ENCODE peak calls at places on chromosomes 5 and 9, in seven cellular contexts. One of them, this sample, is unnamed.

GRCh38 chr9:127336708-127337352 is 60.1 kb upstream of the SLC2A8 start:
- DNase-seq in fibroblast of lung: peak; percentile 94
- DNase-seq in HepG2: peak; percentile 16
- DNase-seq in neural progenitor cell: no peak
- DNase-seq in PC-3: peak; percentile 96
- DNase-seq in GM23338: no peak
- DNase-seq in HCT116: peak; percentile 69
- DNase-seq in this sample: peak; percentile 95

GRCh38 chr9:33131505-33132248 is 35.5 kb downstream of the B4GALT1 start:
- DNase-seq in HepG2: peak; percentile 34
- DNase-seq in PC-3: no peak
- DNase-seq in HCT116: no peak
- DNase-seq in GM23338: no peak
- DNase-seq in neural progenitor cell: no peak
- DNase-seq in fibroblast of lung: no peak
- DNase-seq in this sample: no peak

GRCh38 chr9:36119476-36119875 is 17.1 kb upstream of the GLIPR2 start:
- DNase-seq in fibroblast of lung: no peak
- DNase-seq in HCT116: no peak
- DNase-seq in GM23338: no peak
- DNase-seq in HepG2: no peak
- DNase-seq in PC-3: peak; percentile 20
- DNase-seq in neural progenitor cell: no peak
- DNase-seq in this sample: no peak

GRCh38 chr9:16787724-16788123 is 82.7 kb downstream of the BNC2 start:
- DNase-seq in HCT116: no peak
- DNase-seq in HepG2: no peak
- DNase-seq in neural progenitor cell: no peak
- DNase-seq in PC-3: peak; percentile 33
- DNase-seq in GM23338: no peak
- DNase-seq in fibroblast of lung: peak; percentile 64
- DNase-seq in this sample: no peak

GRCh38 chr9:35470894-35471293 is 19.0 kb upstream of the RUSC2 start:
- DNase-seq in fibroblast of lung: peak; percentile 39
- DNase-seq in neural progenitor cell: no peak
- DNase-seq in GM23338: no peak
- DNase-seq in HepG2: no peak
- DNase-seq in HCT116: no peak
- DNase-seq in PC-3: peak; percentile 86
- DNase-seq in this sample: no peak

GRCh38 chr9:72557549-72557948 is 36.1 kb downstream of the TMC1 start:
- DNase-seq in PC-3: peak; percentile 94
- DNase-seq in neural progenitor cell: no peak
- DNase-seq in HepG2: peak; percentile 59
- DNase-seq in GM23338: peak; percentile 2
- DNase-seq in HCT116: peak; percentile 94
- DNase-seq in fibroblast of lung: peak; percentile 94
- DNase-seq in this sample: peak; percentile 77

GRCh38 chr5:57862471-57863282 is 380.1 kb upstream of the ACTBL2 start:
- DNase-seq in PC-3: peak; percentile 83
- DNase-seq in fibroblast of lung: peak; percentile 98
- DNase-seq in GM23338: no peak
- DNase-seq in neural progenitor cell: no peak
- DNase-seq in HepG2: no peak
- DNase-seq in HCT116: no peak
- DNase-seq in this sample: peak; percentile 97

GRCh38 chr5:96927008-96927407 is 8.9 kb upstream of the LNPEP start:
- DNase-seq in GM23338: no peak
- DNase-seq in HepG2: no peak
- DNase-seq in HCT116: no peak
- DNase-seq in fibroblast of lung: no peak
- DNase-seq in PC-3: no peak
- DNase-seq in neural progenitor cell: no peak
- DNase-seq in this sample: no peak

GRCh38 chr9:105147095-105147871 is 97.2 kb upstream of the SLC44A1 start:
- DNase-seq in PC-3: no peak
- DNase-seq in GM23338: no peak
- DNase-seq in HepG2: no peak
- DNase-seq in HCT116: no peak
- DNase-seq in neural progenitor cell: no peak
- DNase-seq in fibroblast of lung: no peak
- DNase-seq in this sample: no peak

GRCh38 chr5:177491429-177491945 is 5.9 kb downstream of the PDLIM7 start:
- DNase-seq in PC-3: peak; percentile 38
- DNase-seq in neural progenitor cell: peak; percentile 95
- DNase-seq in HepG2: peak; percentile 65
- DNase-seq in HCT116: no peak
- DNase-seq in fibroblast of lung: peak; percentile 53
- DNase-seq in GM23338: peak; percentile 94
- DNase-seq in this sample: no peak

GRCh38 chr5:73274870-73275756 is 102.1 kb downstream of the TMEM174 start:
- DNase-seq in neural progenitor cell: no peak
- DNase-seq in GM23338: no peak
- DNase-seq in fibroblast of lung: peak; percentile 36
- DNase-seq in PC-3: no peak
- DNase-seq in HepG2: no peak
- DNase-seq in HCT116: no peak
- DNase-seq in this sample: no peak

GRCh38 chr5:127358274-127358673 is 67.7 kb downstream of the MEGF10 start:
- DNase-seq in fibroblast of lung: peak; percentile 45
- DNase-seq in neural progenitor cell: no peak
- DNase-seq in HepG2: no peak
- DNase-seq in PC-3: no peak
- DNase-seq in GM23338: no peak
- DNase-seq in HCT116: no peak
- DNase-seq in this sample: no peak

GRCh38 chr5:131672791-131673190 is 37.8 kb upstream of the RAPGEF6 start:
- DNase-seq in fibroblast of lung: peak; percentile 20
- DNase-seq in neural progenitor cell: no peak
- DNase-seq in HepG2: no peak
- DNase-seq in HCT116: no peak
- DNase-seq in GM23338: no peak
- DNase-seq in PC-3: no peak
- DNase-seq in this sample: no peak

GRCh38 chr5:138336952-138337684 is 948 bp upstream of the FAM53C start:
- DNase-seq in PC-3: no peak
- DNase-seq in neural progenitor cell: no peak
- DNase-seq in HCT116: peak; percentile 81
- DNase-seq in fibroblast of lung: peak; percentile 75
- DNase-seq in GM23338: peak; percentile 90
- DNase-seq in HepG2: no peak
- DNase-seq in this sample: no peak

GRCh38 chr5:125311743-125312142 is 565.3 kb upstream of the ZNF608 start:
- DNase-seq in neural progenitor cell: no peak
- DNase-seq in GM23338: no peak
- DNase-seq in PC-3: peak; percentile 86
- DNase-seq in HCT116: no peak
- DNase-seq in HepG2: no peak
- DNase-seq in fibroblast of lung: peak; percentile 95
- DNase-seq in this sample: peak; percentile 64

GRCh38 chr5:170267431-170268152 is 30.0 kb downstream of the LCP2 start:
- DNase-seq in PC-3: peak; percentile 65
- DNase-seq in HCT116: peak; percentile 37
- DNase-seq in HepG2: peak; percentile 28
- DNase-seq in neural progenitor cell: peak; percentile 82
- DNase-seq in fibroblast of lung: peak; percentile 53
- DNase-seq in GM23338: peak; percentile 93
- DNase-seq in this sample: peak; percentile 45

GRCh38 chr5:170182461-170182860 is 50.3 kb upstream of the C5orf58 start:
- DNase-seq in PC-3: no peak
- DNase-seq in neural progenitor cell: peak; percentile 34
- DNase-seq in HepG2: no peak
- DNase-seq in GM23338: no peak
- DNase-seq in HCT116: no peak
- DNase-seq in fibroblast of lung: no peak
- DNase-seq in this sample: no peak

GRCh38 chr5:119271758-119272730 is 83.8 kb upstream of the TNFAIP8 start:
- DNase-seq in fibroblast of lung: no peak
- DNase-seq in HepG2: no peak
- DNase-seq in HCT116: no peak
- DNase-seq in GM23338: no peak
- DNase-seq in PC-3: peak; percentile 62
- DNase-seq in neural progenitor cell: no peak
- DNase-seq in this sample: no peak

GRCh38 chr5:119269061-119269579 is 86.7 kb upstream of the TNFAIP8 start:
- DNase-seq in neural progenitor cell: peak; percentile 58
- DNase-seq in GM23338: peak; percentile 68
- DNase-seq in HCT116: peak; percentile 7
- DNase-seq in fibroblast of lung: peak; percentile 42
- DNase-seq in PC-3: peak; percentile 38
- DNase-seq in HepG2: peak; percentile 10
- DNase-seq in this sample: peak; percentile 62

GRCh38 chr5:119273391-119273839 is 82.4 kb upstream of the TNFAIP8 start:
- DNase-seq in HCT116: no peak
- DNase-seq in fibroblast of lung: no peak
- DNase-seq in GM23338: no peak
- DNase-seq in PC-3: no peak
- DNase-seq in neural progenitor cell: no peak
- DNase-seq in HepG2: no peak
- DNase-seq in this sample: no peak

GRCh38 chr5:119270121-119270565 is 85.7 kb upstream of the TNFAIP8 start:
- DNase-seq in GM23338: no peak
- DNase-seq in HCT116: no peak
- DNase-seq in PC-3: no peak
- DNase-seq in fibroblast of lung: no peak
- DNase-seq in HepG2: no peak
- DNase-seq in neural progenitor cell: no peak
- DNase-seq in this sample: no peak

DNA sequence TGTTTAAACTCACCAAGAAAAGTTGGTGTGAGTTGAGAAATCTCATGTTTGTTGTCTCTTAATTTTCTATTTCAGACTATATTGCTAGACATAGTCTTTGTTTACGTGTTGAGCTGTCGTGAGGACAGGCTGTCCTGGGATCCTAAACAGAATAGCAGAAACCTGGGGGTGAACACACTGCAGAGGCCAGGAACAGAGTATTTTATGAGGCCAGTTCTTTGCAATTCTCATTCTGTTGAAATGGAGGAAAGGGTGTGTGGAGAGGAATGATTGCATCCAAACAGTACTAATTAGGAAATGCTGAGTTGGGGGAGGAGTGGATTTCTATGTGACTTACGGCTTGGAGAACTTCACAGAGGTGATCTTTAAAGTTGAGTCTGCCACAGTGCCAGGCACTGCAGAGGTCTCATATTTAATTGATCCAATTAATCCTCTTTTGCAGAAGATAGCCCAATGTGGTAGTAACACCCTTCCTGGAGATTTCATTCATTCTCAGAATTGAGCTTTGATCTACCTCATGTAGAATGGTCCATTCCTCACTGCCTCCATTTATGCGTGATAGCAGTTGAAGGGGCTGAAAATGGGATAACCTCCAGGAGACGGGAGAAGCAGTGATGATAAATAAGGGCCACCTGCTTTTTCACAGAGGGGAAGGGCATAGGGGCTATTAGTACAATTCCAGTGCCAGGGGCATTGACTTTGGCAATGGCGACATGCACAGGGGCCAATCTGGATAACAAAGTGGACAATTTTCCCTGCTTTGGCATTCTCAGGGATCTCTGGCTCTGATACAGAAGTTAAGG is 84.7 kb upstream of the TNFAIP8 start:
- DNase-seq in GM23338: no peak
- DNase-seq in neural progenitor cell: no peak
- DNase-seq in HCT116: no peak
- DNase-seq in HepG2: no peak
- DNase-seq in PC-3: no peak
- DNase-seq in fibroblast of lung: no peak
- DNase-seq in this sample: no peak
- H3K4me2 ChIP-seq in GM23338: no peak overlapping the region
- H3K4me2 ChIP-seq in neural progenitor cell: no peak overlapping the region
- H3K4me2 ChIP-seq in HCT116: no peak overlapping the region
- H3K4me2 ChIP-seq in HepG2: no peak overlapping the region
- H3K4me2 ChIP-seq in PC-3: peak overlapping the region; percentile 95
- H3K4me2 ChIP-seq in fibroblast of lung: no peak overlapping the region
- H3K4me2 ChIP-seq in this sample: no peak overlapping the region

GRCh38 chr9:97848237-97848581 is 4.8 kb upstream of the FOXE1 start:
- DNase-seq in neural progenitor cell: peak; percentile 63
- DNase-seq in HepG2: no peak
- DNase-seq in HCT116: no peak
- DNase-seq in fibroblast of lung: no peak
- DNase-seq in GM23338: peak; percentile 74
- DNase-seq in PC-3: no peak
- DNase-seq in this sample: no peak
- TF ChIP-seq EZH2 in neural progenitor cell: peak; percentile 98
- TF ChIP-seq EZH2 in HepG2: no peak
- TF ChIP-seq EZH2 in HCT116: no peak
- TF ChIP-seq EZH2 in fibroblast of lung: no peak
- TF ChIP-seq EZH2 in GM23338: peak; percentile 97
- TF ChIP-seq EZH2 in PC-3: no peak
- TF ChIP-seq EZH2 in this sample: no peak

GRCh38 chr9:4131946-4132345 is 167.9 kb downstream of the GLIS3 start:
- DNase-seq in GM23338: no peak
- DNase-seq in HCT116: no peak
- DNase-seq in HepG2: no peak
- DNase-seq in fibroblast of lung: no peak
- DNase-seq in neural progenitor cell: no peak
- DNase-seq in PC-3: no peak
- DNase-seq in this sample: no peak
- H3K4me2 ChIP-seq in GM23338: no peak overlapping the region
- H3K4me2 ChIP-seq in HCT116: no peak overlapping the region
- H3K4me2 ChIP-seq in HepG2: no peak overlapping the region
- H3K4me2 ChIP-seq in fibroblast of lung: no peak overlapping the region
- H3K4me2 ChIP-seq in neural progenitor cell: no peak overlapping the region
- H3K4me2 ChIP-seq in PC-3: no peak overlapping the region
- H3K4me2 ChIP-seq in this sample: no peak overlapping the region

DNA sequence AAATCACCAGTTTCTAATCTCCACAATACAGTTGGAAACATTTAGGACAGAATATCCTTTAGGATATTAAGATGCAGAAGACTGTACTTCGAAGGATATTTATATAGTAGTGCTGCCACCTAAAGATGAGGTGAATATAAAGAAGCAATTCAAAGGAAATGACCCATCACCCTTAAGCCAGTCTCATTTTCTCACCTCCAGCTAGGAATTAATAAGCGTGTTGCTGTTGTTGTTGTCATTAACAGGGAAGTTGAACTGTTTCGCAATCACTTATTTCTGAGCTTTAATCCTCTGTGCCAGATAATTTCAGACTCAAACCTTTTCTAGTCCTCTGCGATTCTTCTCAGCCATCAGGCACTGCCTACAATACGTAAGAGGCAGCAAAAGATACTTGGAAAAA is 7.8 kb upstream of the PURA start:
- DNase-seq in fibroblast of lung: no peak
- DNase-seq in GM23338: no peak
- DNase-seq in HCT116: no peak
- DNase-seq in PC-3: no peak
- DNase-seq in HepG2: no peak
- DNase-seq in neural progenitor cell: no peak
- DNase-seq in this sample: no peak
- TF ChIP-seq EZH2 in fibroblast of lung: no peak
- TF ChIP-seq EZH2 in GM23338: no peak
- TF ChIP-seq EZH2 in HCT116: no peak
- TF ChIP-seq EZH2 in PC-3: no peak
- TF ChIP-seq EZH2 in HepG2: no peak
- TF ChIP-seq EZH2 in neural progenitor cell: no peak
- TF ChIP-seq EZH2 in this sample: no peak

GRCh38 chr5:68011801-68012200 is 203.8 kb upstream of the PIK3R1 start:
- DNase-seq in HCT116: no peak
- DNase-seq in GM23338: no peak
- DNase-seq in HepG2: no peak
- DNase-seq in PC-3: no peak
- DNase-seq in fibroblast of lung: peak; percentile 63
- DNase-seq in neural progenitor cell: no peak
- DNase-seq in this sample: no peak
- H3K4me2 ChIP-seq in HCT116: no peak overlapping the region
- H3K4me2 ChIP-seq in GM23338: no peak overlapping the region
- H3K4me2 ChIP-seq in HepG2: no peak overlapping the region
- H3K4me2 ChIP-seq in PC-3: no peak overlapping the region
- H3K4me2 ChIP-seq in fibroblast of lung: no peak overlapping the region
- H3K4me2 ChIP-seq in neural progenitor cell: no peak overlapping the region
- H3K4me2 ChIP-seq in this sample: no peak overlapping the region

This sample was measured in PC-9.